ENCODE peak calls at places on chromosomes 13 and 19, in eight cellular contexts. One of them, this sample, is unnamed.

GRCh38 chr19:39754544-39754943 is 16.7 kb upstream of the CLC start:
- DNase-seq in HT-29: no peak
- DNase-seq in dermis blood vessel endothelial cell: no peak
- DNase-seq in mammary epithelial cell: no peak
- DNase-seq in right lobe of liver: no peak
- DNase-seq in fibroblast of the aortic adventitia: no peak
- DNase-seq in OCI-LY7: no peak
- DNase-seq in HFFc6: no peak
- DNase-seq in this sample: no peak

GRCh38 chr13:30971575-30971974 is 39.1 kb downstream of the TEX26 start:
- DNase-seq in HFFc6: peak; percentile 21
- DNase-seq in dermis blood vessel endothelial cell: no peak
- DNase-seq in mammary epithelial cell: no peak
- DNase-seq in OCI-LY7: no peak
- DNase-seq in fibroblast of the aortic adventitia: peak; percentile 59
- DNase-seq in right lobe of liver: no peak
- DNase-seq in HT-29: no peak
- DNase-seq in this sample: no peak

GRCh38 chr19:57395710-57396109 is 6.1 kb downstream of the ZNF548 start:
- DNase-seq in HFFc6: no peak
- DNase-seq in dermis blood vessel endothelial cell: no peak
- DNase-seq in OCI-LY7: no peak
- DNase-seq in right lobe of liver: no peak
- DNase-seq in fibroblast of the aortic adventitia: no peak
- DNase-seq in mammary epithelial cell: no peak
- DNase-seq in HT-29: no peak
- DNase-seq in this sample: no peak

GRCh38 chr13:49340161-49340560 is 92.4 kb downstream of the CDADC1 start:
- DNase-seq in OCI-LY7: no peak
- DNase-seq in fibroblast of the aortic adventitia: no peak
- DNase-seq in HT-29: no peak
- DNase-seq in right lobe of liver: no peak
- DNase-seq in mammary epithelial cell: no peak
- DNase-seq in HFFc6: no peak
- DNase-seq in dermis blood vessel endothelial cell: no peak
- DNase-seq in this sample: no peak

GRCh38 chr13:96273196-96273595 is 183.3 kb downstream of the HS6ST3 start:
- DNase-seq in HFFc6: no peak
- DNase-seq in mammary epithelial cell: no peak
- DNase-seq in HT-29: no peak
- DNase-seq in dermis blood vessel endothelial cell: no peak
- DNase-seq in fibroblast of the aortic adventitia: no peak
- DNase-seq in right lobe of liver: no peak
- DNase-seq in OCI-LY7: no peak
- DNase-seq in this sample: no peak

GRCh38 chr19:48255376-48256303 is at the start of gene CARD8:
- DNase-seq in mammary epithelial cell: peak; percentile 86
- DNase-seq in right lobe of liver: peak; percentile 86
- DNase-seq in fibroblast of the aortic adventitia: peak; percentile 92
- DNase-seq in HT-29: peak; percentile 95
- DNase-seq in OCI-LY7: peak; percentile 92
- DNase-seq in HFFc6: peak; percentile 78
- DNase-seq in dermis blood vessel endothelial cell: peak; percentile 93
- DNase-seq in this sample: peak; percentile 99

GRCh38 chr13:87356314-87356713 is 314.9 kb upstream of the SLITRK5 start:
- DNase-seq in HFFc6: no peak
- DNase-seq in HT-29: no peak
- DNase-seq in OCI-LY7: no peak
- DNase-seq in mammary epithelial cell: no peak
- DNase-seq in fibroblast of the aortic adventitia: no peak
- DNase-seq in right lobe of liver: no peak
- DNase-seq in dermis blood vessel endothelial cell: no peak
- DNase-seq in this sample: no peak

GRCh38 chr19:38656171-38656981 is 8.9 kb downstream of the ACTN4 start:
- DNase-seq in HT-29: peak; percentile 57
- DNase-seq in right lobe of liver: no peak
- DNase-seq in OCI-LY7: no peak
- DNase-seq in fibroblast of the aortic adventitia: peak; percentile 83
- DNase-seq in mammary epithelial cell: peak; percentile 92
- DNase-seq in HFFc6: peak; percentile 47
- DNase-seq in dermis blood vessel endothelial cell: no peak
- DNase-seq in this sample: no peak

GRCh38 chr13:94232161-94232560 is 247.3 kb downstream of the DCT start:
- DNase-seq in mammary epithelial cell: no peak
- DNase-seq in HT-29: no peak
- DNase-seq in dermis blood vessel endothelial cell: no peak
- DNase-seq in right lobe of liver: no peak
- DNase-seq in HFFc6: no peak
- DNase-seq in fibroblast of the aortic adventitia: no peak
- DNase-seq in OCI-LY7: no peak
- DNase-seq in this sample: no peak

GRCh38 chr13:76848596-76848995 is 37.6 kb downstream of the KCTD12 start:
- DNase-seq in fibroblast of the aortic adventitia: peak; percentile 67
- DNase-seq in dermis blood vessel endothelial cell: no peak
- DNase-seq in HFFc6: no peak
- DNase-seq in right lobe of liver: no peak
- DNase-seq in OCI-LY7: no peak
- DNase-seq in mammary epithelial cell: no peak
- DNase-seq in HT-29: no peak
- DNase-seq in this sample: no peak

GRCh38 chr19:13430790-13431582 is 75.3 kb downstream of the CACNA1A start:
- DNase-seq in mammary epithelial cell: peak; percentile 25
- DNase-seq in right lobe of liver: peak; percentile 53
- DNase-seq in OCI-LY7: peak; percentile 51
- DNase-seq in dermis blood vessel endothelial cell: peak; percentile 73
- DNase-seq in HFFc6: peak; percentile 41
- DNase-seq in fibroblast of the aortic adventitia: peak; percentile 51
- DNase-seq in HT-29: peak; percentile 47
- DNase-seq in this sample: peak; percentile 0

GRCh38 chr19:36668646-36669045 is 2.0 kb upstream of the ZNF461 start:
- DNase-seq in right lobe of liver: no peak
- DNase-seq in mammary epithelial cell: no peak
- DNase-seq in HT-29: no peak
- DNase-seq in HFFc6: no peak
- DNase-seq in OCI-LY7: no peak
- DNase-seq in fibroblast of the aortic adventitia: no peak
- DNase-seq in dermis blood vessel endothelial cell: no peak
- DNase-seq in this sample: no peak

GRCh38 chr19:29665215-29665825 is at the start of gene PLEKHF1:
- DNase-seq in fibroblast of the aortic adventitia: peak; percentile 67
- DNase-seq in right lobe of liver: peak; percentile 96
- DNase-seq in dermis blood vessel endothelial cell: peak; percentile 87
- DNase-seq in HT-29: peak; percentile 64
- DNase-seq in mammary epithelial cell: peak; percentile 78
- DNase-seq in OCI-LY7: peak; percentile 88
- DNase-seq in HFFc6: peak; percentile 49
- DNase-seq in this sample: peak; percentile 37

GRCh38 chr19:8607386-8607785 is 3.1 kb downstream of the ADAMTS10 start:
- DNase-seq in OCI-LY7: no peak
- DNase-seq in mammary epithelial cell: no peak
- DNase-seq in HT-29: no peak
- DNase-seq in right lobe of liver: peak; percentile 66
- DNase-seq in HFFc6: no peak
- DNase-seq in dermis blood vessel endothelial cell: no peak
- DNase-seq in fibroblast of the aortic adventitia: peak; percentile 94
- DNase-seq in this sample: no peak

GRCh38 chr13:47707414-47707813 is 293.7 kb downstream of the SUCLA2 start:
- DNase-seq in mammary epithelial cell: no peak
- DNase-seq in OCI-LY7: no peak
- DNase-seq in fibroblast of the aortic adventitia: no peak
- DNase-seq in HFFc6: no peak
- DNase-seq in dermis blood vessel endothelial cell: no peak
- DNase-seq in right lobe of liver: no peak
- DNase-seq in HT-29: no peak
- DNase-seq in this sample: no peak

GRCh38 chr19:51417107-51417806 is at the start of gene SIGLEC10:
- DNase-seq in dermis blood vessel endothelial cell: no peak
- DNase-seq in right lobe of liver: peak; percentile 55
- DNase-seq in HFFc6: no peak
- DNase-seq in fibroblast of the aortic adventitia: peak; percentile 19
- DNase-seq in OCI-LY7: peak; percentile 93
- DNase-seq in mammary epithelial cell: no peak
- DNase-seq in HT-29: no peak
- DNase-seq in this sample: peak; percentile 88

GRCh38 chr19:32613008-32613407 is 32.0 kb downstream of the PDCD5 start:
- DNase-seq in HFFc6: no peak
- DNase-seq in fibroblast of the aortic adventitia: no peak
- DNase-seq in OCI-LY7: no peak
- DNase-seq in right lobe of liver: no peak
- DNase-seq in HT-29: no peak
- DNase-seq in mammary epithelial cell: no peak
- DNase-seq in dermis blood vessel endothelial cell: no peak
- DNase-seq in this sample: no peak

GRCh38 chr13:32894589-32895001 is 121.6 kb upstream of the KL start:
- DNase-seq in OCI-LY7: no peak
- DNase-seq in fibroblast of the aortic adventitia: peak; percentile 53
- DNase-seq in HT-29: no peak
- DNase-seq in mammary epithelial cell: peak; percentile 74
- DNase-seq in right lobe of liver: no peak
- DNase-seq in dermis blood vessel endothelial cell: no peak
- DNase-seq in HFFc6: no peak
- DNase-seq in this sample: no peak

GRCh38 chr13:83752141-83752540 is 130.1 kb downstream of the SLITRK1 start:
- DNase-seq in right lobe of liver: no peak
- DNase-seq in HFFc6: peak; percentile 62
- DNase-seq in HT-29: no peak
- DNase-seq in dermis blood vessel endothelial cell: no peak
- DNase-seq in mammary epithelial cell: peak; percentile 25
- DNase-seq in fibroblast of the aortic adventitia: peak; percentile 53
- DNase-seq in OCI-LY7: no peak
- DNase-seq in this sample: no peak

GRCh38 chr19:17753976-17754375 is 2.7 kb downstream of the FCHO1 start:
- DNase-seq in HFFc6: no peak
- DNase-seq in fibroblast of the aortic adventitia: no peak
- DNase-seq in HT-29: no peak
- DNase-seq in right lobe of liver: no peak
- DNase-seq in mammary epithelial cell: no peak
- DNase-seq in OCI-LY7: peak; percentile 38
- DNase-seq in dermis blood vessel endothelial cell: no peak
- DNase-seq in this sample: no peak

GRCh38 chr19:46745521-46746280 is at the start of gene FKRP:
- DNase-seq in mammary epithelial cell: no peak
- DNase-seq in dermis blood vessel endothelial cell: peak; percentile 39
- DNase-seq in fibroblast of the aortic adventitia: no peak
- DNase-seq in right lobe of liver: no peak
- DNase-seq in HT-29: no peak
- DNase-seq in OCI-LY7: peak; percentile 36
- DNase-seq in HFFc6: no peak
- DNase-seq in this sample: no peak

GRCh38 chr13:112368883-112369282 is 7.3 kb upstream of the SPACA7 start:
- DNase-seq in HT-29: no peak
- DNase-seq in mammary epithelial cell: no peak
- DNase-seq in HFFc6: no peak
- DNase-seq in dermis blood vessel endothelial cell: no peak
- DNase-seq in right lobe of liver: no peak
- DNase-seq in fibroblast of the aortic adventitia: no peak
- DNase-seq in OCI-LY7: no peak
- DNase-seq in this sample: no peak

GRCh38 chr19:7657047-7657779 is 11.6 kb upstream of the RETN start:
- DNase-seq in HFFc6: no peak
- DNase-seq in fibroblast of the aortic adventitia: no peak
- DNase-seq in dermis blood vessel endothelial cell: no peak
- DNase-seq in HT-29: no peak
- DNase-seq in OCI-LY7: no peak
- DNase-seq in mammary epithelial cell: no peak
- DNase-seq in right lobe of liver: no peak
- DNase-seq in this sample: peak; percentile 26

GRCh38 chr19:33771308-33772101 is 25.2 kb upstream of the KCTD15 start:
- DNase-seq in dermis blood vessel endothelial cell: peak; percentile 85
- DNase-seq in OCI-LY7: peak; percentile 73
- DNase-seq in HT-29: peak; percentile 87
- DNase-seq in fibroblast of the aortic adventitia: peak; percentile 57
- DNase-seq in mammary epithelial cell: peak; percentile 36
- DNase-seq in right lobe of liver: peak; percentile 79
- DNase-seq in HFFc6: peak; percentile 32
- DNase-seq in this sample: peak; percentile 53

GRCh38 chr19:15456871-15457700 is 7.3 kb downstream of the RASAL3 start:
- DNase-seq in HT-29: no peak
- DNase-seq in OCI-LY7: peak; percentile 42
- DNase-seq in right lobe of liver: no peak
- DNase-seq in fibroblast of the aortic adventitia: no peak
- DNase-seq in dermis blood vessel endothelial cell: no peak
- DNase-seq in mammary epithelial cell: no peak
- DNase-seq in HFFc6: no peak
- DNase-seq in this sample: no peak

GRCh38 chr19:38817081-38817480 is 4.3 kb upstream of the LGALS4 start:
- DNase-seq in OCI-LY7: no peak
- DNase-seq in fibroblast of the aortic adventitia: no peak
- DNase-seq in HFFc6: no peak
- DNase-seq in HT-29: no peak
- DNase-seq in mammary epithelial cell: no peak
- DNase-seq in right lobe of liver: no peak
- DNase-seq in dermis blood vessel endothelial cell: no peak
- DNase-seq in this sample: no peak

GRCh38 chr13:98420560-98421175 is 156.2 kb downstream of the STK24 start:
- DNase-seq in HT-29: no peak
- DNase-seq in right lobe of liver: no peak
- DNase-seq in HFFc6: no peak
- DNase-seq in mammary epithelial cell: no peak
- DNase-seq in fibroblast of the aortic adventitia: no peak
- DNase-seq in OCI-LY7: no peak
- DNase-seq in dermis blood vessel endothelial cell: no peak
- DNase-seq in this sample: no peak

This sample was measured in KG1.